ENCODE peak calls at places on chromosomes 11 and 22, in five cellular contexts. M is endothelial cell; Y is hepatocyte; T is thoracic aorta; I is CD8-positive, alpha-beta T cell. K is an unnamed sample.

GRCh38 chr11:114262681-114263509 is 33.3 kb upstream of the NNMT start:
- DNase-seq in M (peak), Y (peak), T (no peak), I (no peak), K (no peak)

GRCh38 chr22:48923165-48923875 is 904.4 kb downstream of the BRD1 start:
- DNase-seq in M (no peak), Y (no peak), T (no peak), I (peak), K (peak)

GRCh38 chr11:8748317-8748716 is 65.7 kb downstream of the RPL27A start:
- DNase-seq in M (no peak), Y (no peak), T (no peak), I (no peak), K (no peak)

GRCh38 chr22:32591620-32592019 is 117.0 kb downstream of the FBXO7 start:
- DNase-seq in M (no peak), Y (no peak), T (no peak), I (no peak), K (no peak)

GRCh38 chr11:33366918-33367317 is 109.7 kb downstream of the HIPK3 start:
- DNase-seq in M (no peak), Y (no peak), T (no peak), I (no peak), K (no peak)

GRCh38 chr11:74683279-74683871 is 47.9 kb downstream of the CHRDL2 start:
- DNase-seq in M (peak), Y (peak), T (no peak), I (no peak), K (peak)

GRCh38 chr11:2133481-2134021 is 5.6 kb downstream of the IGF2 start:
- DNase-seq in M (no peak), Y (no peak), T (no peak), I (no peak), K (no peak)

GRCh38 chr11:8068605-8069221 is 12.3 kb upstream of the TUB start:
- DNase-seq in M (no peak), Y (peak), T (no peak), I (no peak), K (no peak)

GRCh38 chr11:70112017-70112434 is 33.9 kb downstream of the ANO1 start:
- DNase-seq in M (no peak), Y (no peak), T (no peak), I (no peak), K (no peak)

GRCh38 chr11:124935548-124936514 is at the start of gene HEPACAM:
- DNase-seq in M (no peak), Y (no peak), T (no peak), I (no peak), K (no peak)

GRCh38 chr11:43924112-43924855 is 18.2 kb upstream of the C11orf96 start:
- DNase-seq in M (no peak), Y (no peak), T (no peak), I (no peak), K (no peak)

GRCh38 chr22:40541300-40541699 is 95.2 kb downstream of the MRTFA start:
- DNase-seq in M (no peak), Y (no peak), T (no peak), I (no peak), K (no peak)

GRCh38 chr22:41579297-41579996 is 10.2 kb downstream of the PMM1 start:
- DNase-seq in M (no peak), Y (no peak), T (no peak), I (no peak), K (no peak)
- TF ChIP-seq CTCF in M (no peak), Y (no peak), T (no peak), I (no peak), K (no peak)

GRCh38 chr11:35330156-35330889 is 89.0 kb downstream of the SLC1A2 start:
- DNase-seq in M (no peak), Y (no peak), T (no peak), I (no peak), K (no peak)
- TF ChIP-seq CTCF in M (no peak), Y (no peak), T (no peak), I (no peak), K (no peak)

DNA sequence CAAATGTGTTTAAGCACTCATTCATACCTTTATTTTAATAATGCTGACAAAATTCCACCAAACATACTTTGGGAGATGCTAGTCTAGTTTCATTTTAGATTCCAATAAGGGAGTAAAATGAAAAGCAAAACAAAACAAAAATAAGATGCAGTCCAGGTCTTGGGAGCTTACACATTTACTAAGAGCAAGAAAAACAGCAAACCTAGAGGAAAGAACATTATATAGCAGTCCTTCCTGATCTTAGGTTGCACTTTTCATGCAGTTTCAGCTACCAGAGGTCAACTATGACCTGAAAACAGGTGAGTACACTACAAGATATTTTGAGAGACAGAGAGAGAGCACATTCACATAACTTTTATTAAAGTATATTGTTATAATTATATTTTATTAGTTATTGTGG is 1100.9 kb downstream of the DLG2 start:
- DNase-seq in M (no peak), Y (no peak), T (no peak), I (no peak), K (no peak)
- TF ChIP-seq CTCF in M (no peak), Y (no peak), T (no peak), I (no peak), K (no peak)

DNA sequence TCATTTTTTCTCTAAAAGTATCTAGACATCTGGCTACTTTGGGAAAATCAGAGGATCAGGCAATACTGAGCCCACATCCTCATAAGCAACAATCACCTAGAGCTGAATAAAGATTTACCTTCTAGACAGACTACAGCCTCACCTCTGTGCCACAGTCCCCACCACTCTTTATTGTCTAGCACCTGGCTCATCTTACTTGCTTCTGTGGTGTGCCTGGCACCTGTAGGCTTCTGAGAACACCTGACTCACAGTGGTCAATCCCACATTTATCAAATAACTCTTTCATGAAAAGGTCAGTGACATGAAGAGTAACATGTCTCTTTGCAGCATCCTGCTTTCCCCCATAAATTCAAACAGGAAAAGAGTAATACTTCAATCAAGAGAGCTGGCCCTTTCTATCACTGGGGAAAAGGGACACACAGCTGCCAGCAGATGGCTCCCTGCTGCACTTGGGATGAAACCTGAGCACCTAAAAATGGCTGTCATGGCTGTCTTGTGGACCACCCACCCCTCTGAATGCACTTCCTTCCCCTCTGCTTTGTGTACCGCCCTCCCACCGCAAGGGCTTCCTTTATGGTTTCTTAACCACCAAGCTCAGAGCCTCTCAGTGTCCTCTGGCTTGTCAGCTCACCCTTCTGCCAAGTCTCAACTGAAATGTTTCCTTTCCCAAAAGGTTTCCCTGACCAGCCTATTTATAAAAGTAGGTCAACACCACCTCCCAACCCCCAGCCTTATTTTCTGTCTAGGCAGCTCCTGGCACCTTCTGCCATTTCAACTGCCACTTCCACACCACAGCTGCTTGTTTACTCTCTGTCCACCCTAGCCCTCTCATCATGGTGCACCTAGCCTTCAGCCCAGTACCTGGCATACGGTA is 9.3 kb downstream of the TFIP11 start:
- DNase-seq in M (peak), Y (peak), T (no peak), I (peak), K (peak)
- TF ChIP-seq CTCF in M (no peak), Y (peak), T (peak), I (peak), K (no peak)

DNA sequence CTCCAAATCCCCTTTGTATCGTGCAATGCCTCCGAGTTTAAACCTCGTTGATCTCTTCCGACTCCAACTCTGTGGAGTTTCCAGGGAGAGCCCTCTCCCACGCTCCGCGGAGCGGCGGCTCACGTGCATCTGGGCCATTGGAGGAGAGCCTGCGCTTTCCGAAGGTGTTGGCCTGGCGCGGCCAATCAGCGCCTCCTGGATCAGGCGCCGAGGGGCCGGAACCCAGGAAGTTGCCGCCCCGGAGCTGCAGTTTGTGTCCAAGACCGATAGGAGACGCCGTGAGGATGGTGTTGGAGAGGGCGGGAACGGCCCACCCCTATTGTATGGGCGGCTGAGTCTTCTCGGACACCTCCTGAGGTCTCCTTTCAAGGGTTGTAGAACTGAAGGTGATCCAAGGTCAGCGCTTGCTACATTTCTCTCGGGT is 1.6 kb downstream of the ADAMTS15 start:
- DNase-seq in M (peak), Y (peak), T (peak), I (no peak), K (peak)
- TF ChIP-seq CTCF in M (peak), Y (peak), T (peak), I (no peak), K (peak)

DNA sequence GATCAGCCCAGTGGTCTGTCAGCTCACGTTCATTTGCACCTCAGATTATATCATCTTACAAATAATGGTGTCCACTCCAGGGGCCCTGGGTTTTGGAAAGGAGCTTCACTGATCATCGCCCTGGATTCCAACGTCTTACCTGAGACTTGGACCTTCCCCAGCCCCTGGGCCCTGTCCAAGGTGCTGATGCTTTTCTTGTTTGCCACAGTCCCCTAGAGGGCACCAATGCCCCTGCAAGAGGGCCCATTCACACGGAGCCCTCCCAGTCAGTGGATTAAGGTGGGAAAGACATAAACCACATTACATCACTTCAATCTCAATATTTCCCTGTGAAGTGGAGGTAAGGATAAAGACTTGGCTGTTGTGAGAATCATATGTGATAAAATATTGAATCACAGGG is 167.2 kb downstream of the BUD13 start:
- DNase-seq in M (peak), Y (peak), T (no peak), I (peak), K (peak)
- TF ChIP-seq CTCF in M (peak), Y (peak), T (no peak), I (no peak), K (no peak)

K was measured in stomach.